ENCODE peak calls at places on chromosomes 13 and 19, in six cellular contexts. W is foreskin keratinocyte, H is NCI-H1105, Y is GM04504, M is lower leg skin, U is germinal center. F is an unnamed sample.

GRCh38 chr13:45587897-45588296 is 27.6 kb downstream of the ERICH6B start:
- DNase-seq in W (no peak), U (no peak), Y (no peak), H (no peak), M (no peak), F (no peak)

GRCh38 chr19:49468746-49469447 is 5.1 kb upstream of the FLT3LG start:
- DNase-seq in H (no peak), Y (no peak), M (peak), U (peak), W (peak), F (no peak)

GRCh38 chr13:73465629-73465974 is 406.8 kb downstream of the KLF5 start:
- DNase-seq in Y (no peak), H (no peak), U (no peak), M (no peak), W (peak), F (no peak)

GRCh38 chr19:2339644-2340310 is 11.3 kb downstream of the SPPL2B start:
- DNase-seq in U (no peak), Y (no peak), M (no peak), H (no peak), W (no peak), F (no peak)

GRCh38 chr19:56942749-56943148 is 102.2 kb upstream of the PEG3 start:
- DNase-seq in Y (no peak), M (no peak), U (no peak), W (no peak), H (no peak), F (peak)

GRCh38 chr19:13143135-13143534 is 7.0 kb downstream of the STX10 start:
- DNase-seq in U (no peak), M (no peak), Y (no peak), H (no peak), W (peak), F (no peak)

GRCh38 chr19:10766681-10767201 is 48.9 kb downstream of the DNM2 start:
- DNase-seq in M (no peak), U (no peak), H (peak), W (no peak), Y (no peak), F (no peak)

GRCh38 chr19:38736036-38736412 is 8.2 kb downstream of the CAPN12 start:
- DNase-seq in W (no peak), Y (no peak), M (peak), U (peak), H (no peak), F (peak)

GRCh38 chr19:2561895-2562294 is 86.0 kb downstream of the GADD45B start:
- DNase-seq in H (no peak), Y (no peak), M (no peak), W (no peak), U (peak), F (no peak)

GRCh38 chr13:48775804-48776203 is 122.1 kb downstream of the CYSLTR2 start:
- DNase-seq in Y (peak), U (no peak), H (no peak), W (peak), M (no peak), F (no peak)

GRCh38 chr19:8363803-8364771 is at the start of gene ANGPTL4:
- DNase-seq in Y (peak), H (no peak), U (no peak), M (peak), W (no peak), F (no peak)

GRCh38 chr19:23406716-23407115 is 11.4 kb upstream of the ZNF91 start:
- DNase-seq in H (no peak), U (no peak), Y (no peak), W (no peak), M (no peak), F (peak)

GRCh38 chr13:31431722-31432137 is 232.0 kb downstream of the B3GLCT start:
- DNase-seq in Y (peak), W (peak), H (no peak), U (peak), M (peak), F (no peak)